ENCODE peak calls at places on chromosomes 6 and 20, in four cellular contexts. B, E, H and G are unnamed samples.

GRCh38 chr20:62417981-62418708 is 9.2 kb downstream of the RBBP8NL start:
- DNase-seq in H (no peak), B (no peak), E (no peak), G (no peak)

GRCh38 chr6:25053875-25054371 is 118.2 kb upstream of the RIPOR2 start:
- DNase-seq in H (no peak), B (no peak), E (peak), G (peak)

GRCh38 chr6:140833396-140833795 is 1299.3 kb upstream of the GJE1 start:
- DNase-seq in E (no peak), H (no peak), B (no peak), G (no peak)

GRCh38 chr6:135938588-135939215 is 87.2 kb downstream of the PDE7B start:
- DNase-seq in H (no peak), E (peak), B (peak), G (no peak)

GRCh38 chr20:17742426-17743130 is 42.8 kb downstream of the BANF2 start:
- DNase-seq in B (no peak), H (no peak), E (no peak), G (no peak)

GRCh38 chr20:24543168-24543567 is 73.7 kb downstream of the SYNDIG1 start:
- DNase-seq in E (no peak), B (no peak), H (no peak), G (no peak)

GRCh38 chr20:61192254-61192950 is 59.7 kb upstream of the CDH4 start:
- DNase-seq in H (no peak), B (no peak), E (no peak), G (no peak)

GRCh38 chr6:157267109-157267611 is 56.2 kb downstream of the TMEM242 start:
- DNase-seq in B (no peak), E (no peak), H (no peak), G (no peak)

GRCh38 chr6:6847591-6847990 is 259.1 kb downstream of the LY86 start:
- DNase-seq in H (no peak), E (no peak), B (no peak), G (no peak)

GRCh38 chr20:44495257-44495656 is 19.6 kb downstream of the TTPAL start:
- DNase-seq in H (no peak), B (no peak), E (peak), G (no peak)

GRCh38 chr6:102327697-102328227 is 934.3 kb downstream of the GRIK2 start:
- DNase-seq in H (no peak), B (no peak), E (no peak), G (no peak)

GRCh38 chr6:121590438-121590837 is 155.0 kb downstream of the GJA1 start:
- DNase-seq in B (no peak), H (no peak), E (peak), G (no peak)

GRCh38 chr20:48724891-48725588 is 102.8 kb downstream of the PREX1 start:
- DNase-seq in H (no peak), E (no peak), B (no peak), G (no peak)

GRCh38 chr20:13344671-13345070 is 123.6 kb downstream of the ISM1 start:
- DNase-seq in H (no peak), E (no peak), B (no peak), G (no peak)

GRCh38 chr20:31811796-31812728 is 7.1 kb upstream of the MYLK2 start:
- DNase-seq in H (no peak), E (peak), B (no peak), G (no peak)

GRCh38 chr6:37538107-37538506 is 38.4 kb upstream of the CCDC167 start:
- DNase-seq in E (no peak), H (peak), B (no peak), G (no peak)

GRCh38 chr6:100126682-100127484 is 132.9 kb upstream of the MCHR2 start:
- DNase-seq in E (no peak), H (no peak), B (no peak), G (no peak)

GRCh38 chr6:2469428-2469827 is 224.0 kb upstream of the GMDS start:
- DNase-seq in H (no peak), B (no peak), E (no peak), G (no peak)

GRCh38 chr20:1122388-1123315 is 4.2 kb downstream of the PSMF1 start:
- DNase-seq in H (no peak), B (no peak), E (peak), G (no peak)

GRCh38 chr6:107313776-107314175 is 145.6 kb downstream of the PDSS2 start:
- DNase-seq in B (no peak), H (no peak), E (no peak), G (no peak)

GRCh38 chr6:701696-702479 is 8.9 kb upstream of the EXOC2 start:
- DNase-seq in H (peak), E (no peak), B (no peak), G (peak)
- TF ChIP-seq CTCF in H (peak), E (peak), B (no peak), G (no peak)

DNA sequence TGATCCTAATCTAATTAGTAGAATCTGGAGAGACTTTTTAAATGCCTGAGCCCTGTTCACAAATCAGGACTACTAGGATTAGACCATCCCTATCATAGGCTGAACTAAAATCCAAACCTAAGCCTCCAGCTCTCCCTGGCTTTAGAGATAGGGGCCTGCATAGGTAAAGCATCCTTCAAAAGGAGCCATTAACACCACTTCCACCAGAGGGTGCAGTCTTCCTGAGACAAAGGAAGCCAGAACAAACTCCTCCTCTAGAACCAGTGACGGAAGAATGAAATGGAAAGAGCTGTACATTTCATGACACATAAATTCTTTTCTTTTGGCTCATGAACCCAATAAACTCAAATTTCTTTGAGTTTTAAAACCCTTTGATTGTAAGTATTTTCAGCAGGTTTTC is 291.2 kb upstream of the ADGRB3 start:
- DNase-seq in B (no peak), H (peak), E (peak), G (peak)
- TF ChIP-seq CTCF in B (no peak), H (peak), E (peak), G (no peak)

DNA sequence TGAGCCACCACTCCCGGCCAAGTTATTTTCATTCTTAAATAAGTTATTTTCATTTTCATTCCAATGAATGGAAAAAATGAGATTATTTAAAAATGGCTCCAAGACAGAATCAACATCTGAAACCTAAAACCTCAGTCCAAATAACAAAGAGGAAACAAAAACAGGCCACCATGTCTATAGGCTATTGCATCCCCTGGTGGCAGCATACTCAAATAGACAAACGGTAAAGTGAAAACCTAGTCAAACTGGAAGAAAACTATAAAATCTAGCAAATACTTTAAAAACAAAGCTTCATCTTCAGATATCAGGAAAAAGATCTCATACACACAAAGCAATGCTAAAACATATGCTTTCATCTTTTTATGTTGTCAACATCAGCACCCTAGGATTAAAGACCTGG is 20.9 kb downstream of the IL17A start:
- DNase-seq in H (no peak), E (no peak), B (no peak), G (no peak)
- TF ChIP-seq CTCF in H (no peak), E (no peak), B (no peak), G (no peak)

DNA sequence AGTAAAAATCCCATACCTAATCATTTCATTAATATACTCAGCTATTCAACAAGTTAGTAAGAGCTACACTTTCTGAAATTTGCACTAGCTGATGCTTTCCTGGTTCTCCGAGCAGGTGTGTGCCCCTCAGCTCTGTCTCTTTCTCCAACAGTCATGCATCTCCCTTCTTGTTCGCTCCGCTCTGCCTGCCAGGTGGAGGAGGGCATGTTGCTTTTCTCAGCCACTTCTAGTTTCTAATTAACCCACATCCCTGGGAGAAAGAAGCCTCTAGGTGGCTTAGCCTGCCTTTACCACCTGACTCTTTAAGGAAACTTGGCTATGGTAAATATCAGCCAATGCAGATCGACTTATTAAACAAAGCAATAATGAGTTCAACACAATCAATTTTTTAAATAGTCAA is 34.2 kb downstream of the LRFN2 start:
- DNase-seq in E (no peak), H (no peak), B (no peak), G (no peak)
- TF ChIP-seq CTCF in E (no peak), H (no peak), B (no peak), G (no peak)

GRCh38 chr6:131331146-131331545 is 195.9 kb downstream of the AKAP7 start:
- DNase-seq in B (no peak), H (no peak), E (no peak), G (no peak)

DNA sequence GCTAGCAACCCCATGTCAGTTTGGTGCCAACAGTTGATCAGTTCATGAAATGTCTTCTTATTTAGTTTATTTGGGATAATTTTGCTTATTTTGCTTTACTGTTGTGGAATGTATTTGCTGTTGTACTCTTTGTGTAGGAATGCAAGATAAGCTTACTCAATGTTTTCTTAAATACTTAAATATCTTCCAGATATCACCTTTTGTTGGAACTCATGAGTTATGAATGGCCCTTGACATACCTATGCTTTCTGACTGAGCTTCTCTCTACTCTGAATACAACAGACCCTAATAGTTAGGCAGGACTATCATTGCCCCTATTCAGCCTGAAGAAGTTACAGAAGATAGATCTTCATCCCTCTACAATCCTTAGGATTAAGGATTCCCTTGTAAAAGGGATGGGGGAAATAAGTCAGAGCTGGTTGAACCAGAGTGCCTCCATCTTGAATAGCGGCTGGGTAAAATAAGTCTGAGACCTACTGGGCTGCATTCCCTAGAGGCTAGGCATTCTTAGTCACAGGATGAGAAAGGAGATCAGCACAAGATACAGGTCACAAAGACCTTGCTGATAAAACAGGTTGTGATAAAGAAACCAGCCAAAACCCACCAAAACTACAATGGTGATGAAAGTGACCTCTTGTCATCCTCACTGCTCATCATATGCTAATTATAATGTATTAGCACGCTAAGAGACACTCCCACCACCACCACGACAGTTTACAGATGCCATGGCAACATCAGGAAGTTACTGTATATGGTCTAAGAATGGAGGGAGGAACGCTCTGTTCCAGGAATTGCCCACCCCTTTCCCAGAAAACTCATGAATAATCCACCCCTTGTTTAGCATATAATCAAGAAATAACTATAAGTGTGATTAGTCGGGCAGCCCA is 196.8 kb downstream of the AKAP7 start:
- DNase-seq in E (no peak), H (peak), B (no peak), G (no peak)
- TF ChIP-seq CTCF in E (no peak), H (no peak), B (no peak), G (no peak)

DNA sequence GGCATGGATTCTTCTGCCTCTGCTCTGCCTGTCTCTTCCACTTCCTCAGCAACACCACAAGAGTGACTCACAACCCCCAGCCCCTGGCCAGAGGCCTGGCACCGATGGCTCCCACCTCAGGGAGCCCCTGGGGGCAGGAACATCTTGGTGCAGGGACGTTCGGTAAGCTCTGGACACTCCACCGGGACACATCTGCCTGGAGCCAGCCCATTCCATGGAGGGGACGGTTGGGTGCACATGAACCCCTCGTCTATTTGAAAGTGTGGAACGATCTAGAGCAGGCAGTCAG is 246.5 kb downstream of the ERMARD start:
- DNase-seq in E (no peak), H (no peak), B (no peak), G (no peak)
- TF ChIP-seq CTCF in E (no peak), H (no peak), B (no peak), G (no peak)

DNA sequence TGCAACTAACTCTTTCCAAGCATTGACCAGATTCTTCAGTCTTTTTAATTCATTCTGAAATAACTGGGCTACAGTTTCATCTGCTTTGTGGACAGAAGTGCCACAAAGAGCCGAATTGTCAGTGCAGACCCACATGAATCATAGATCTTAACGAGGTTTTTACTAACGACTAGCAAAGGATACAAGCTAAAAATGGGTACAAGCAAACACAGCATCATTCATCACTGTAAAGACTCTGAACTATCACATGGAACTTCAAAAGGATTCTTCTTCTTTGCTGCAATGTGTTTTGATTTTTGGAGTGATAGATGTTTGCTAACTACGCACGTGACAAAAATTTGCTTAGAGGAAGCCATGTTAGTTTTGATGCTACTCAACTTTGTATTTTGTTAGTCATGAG is 227.1 kb downstream of the ESR1 start:
- DNase-seq in E (no peak), H (no peak), B (no peak), G (no peak)
- TF ChIP-seq CTCF in E (no peak), H (no peak), B (no peak), G (no peak)

GRCh38 chr20:50112512-50113419 is at the start of gene UBE2V1:
- DNase-seq in E (peak), H (peak), B (peak), G (peak)
- TF ChIP-seq CTCF in E (peak), H (no peak), B (no peak), G (peak)

DNA sequence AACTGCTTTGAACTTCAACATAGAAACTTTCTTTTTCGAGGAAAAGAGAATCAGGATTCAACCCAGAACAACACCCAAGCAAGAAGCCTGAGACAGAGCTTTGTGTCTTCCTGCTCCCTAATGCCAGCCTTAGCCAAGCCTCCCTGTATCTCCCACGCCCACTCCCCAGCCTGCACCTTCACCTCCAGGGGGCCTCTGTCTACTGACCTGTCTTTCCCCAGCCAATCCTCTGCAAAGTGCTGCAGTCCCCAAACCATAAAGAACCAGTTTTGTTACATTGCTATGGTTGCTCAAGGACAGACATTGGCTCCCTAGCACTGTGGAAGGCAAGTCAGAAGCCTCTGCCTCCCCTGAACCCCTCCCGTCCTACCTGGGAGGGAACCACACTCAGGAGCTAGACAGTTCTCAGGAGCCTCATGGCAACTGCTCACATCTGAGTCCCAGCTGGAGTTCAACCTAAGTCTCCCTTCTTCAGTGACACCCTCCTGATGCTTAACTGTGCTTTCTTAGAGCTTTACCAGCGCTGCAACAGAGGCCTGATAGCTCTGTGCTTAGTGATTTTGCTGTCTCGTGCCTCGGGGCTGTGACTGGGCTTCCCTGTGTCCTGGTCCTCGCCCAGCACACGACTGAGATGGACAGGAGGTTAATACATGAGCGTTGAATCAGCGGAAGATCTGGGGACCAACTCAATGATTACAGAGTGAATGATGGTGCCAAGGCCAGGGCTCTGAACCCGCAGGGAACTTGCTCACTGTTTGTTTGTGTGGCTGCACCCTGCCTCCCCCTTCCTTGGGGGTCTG is 101.5 kb upstream of the DUSP22 start:
- DNase-seq in B (no peak), E (no peak), H (peak), G (peak)
- TF ChIP-seq CTCF in B (no peak), E (no peak), H (no peak), G (peak)